ENCODE peak calls at places on chromosomes 12 and 14, in five cellular contexts. H is H1, W is neuronal stem cell, T is trophoblast cell, D is mesenchymal stem cell. Z is an unnamed sample.

GRCh38 chr12:96400631-96401060 is 407 bp upstream of the CDK17 start:
- DNase-seq in H (peak; percentile 80), W (no peak), T (peak; percentile 54), D (peak; percentile 71), Z (no peak)

GRCh38 chr12:109541412-109541725 is 31.9 kb downstream of the MMAB start:
- DNase-seq in W (no peak), D (no peak), H (no peak), T (no peak), Z (no peak)

GRCh38 chr14:68794130-68794855 is 1.4 kb upstream of the ZFP36L1 start:
- DNase-seq in D (peak; percentile 99), H (peak; percentile 55), T (peak; percentile 90), W (no peak), Z (no peak)

GRCh38 chr12:126747530-126748149 is 1519.3 kb upstream of the TMEM132C start:
- DNase-seq in H (peak; percentile 87), D (no peak), W (no peak), T (peak; percentile 17), Z (peak; percentile 76)

GRCh38 chr14:100290607-100291304 is 15.5 kb downstream of the SLC25A29 start:
- DNase-seq in H (no peak), D (no peak), W (no peak), T (no peak), Z (no peak)

GRCh38 chr14:98210045-98210678 is 1061.8 kb downstream of the BCL11B start:
- DNase-seq in H (no peak), W (no peak), T (no peak), D (no peak), Z (no peak)

GRCh38 chr12:10967409-10967808 is 19.3 kb downstream of the TAS2R50 start:
- DNase-seq in D (peak; percentile 69), H (no peak), W (no peak), T (no peak), Z (no peak)

GRCh38 chr14:54786191-54786755 is 116.4 kb downstream of the GCH1 start:
- DNase-seq in D (no peak), T (no peak), H (no peak), W (no peak), Z (no peak)

GRCh38 chr12:95701722-95702418 is 88.7 kb downstream of the NTN4 start:
- DNase-seq in D (no peak), T (no peak), H (no peak), W (no peak), Z (no peak)

GRCh38 chr14:54570651-54571415 is 3.9 kb downstream of the SAMD4A start:
- DNase-seq in T (peak; percentile 26), W (no peak), H (no peak), D (peak; percentile 91), Z (no peak)

GRCh38 chr12:114529956-114530355 is 124.0 kb upstream of the TBX5 start:
- DNase-seq in T (peak; percentile 82), W (no peak), H (no peak), D (no peak), Z (no peak)

GRCh38 chr12:127588224-127588623 is 678.7 kb upstream of the TMEM132C start:
- DNase-seq in D (peak; percentile 51), T (no peak), W (no peak), H (no peak), Z (no peak)

GRCh38 chr12:54891717-54892478 is 37.6 kb downstream of the MUCL1 start:
- DNase-seq in T (no peak), D (peak; percentile 32), H (no peak), W (no peak), Z (no peak)

GRCh38 chr12:42819801-42820200 is 230.3 kb upstream of the PRICKLE1 start:
- DNase-seq in T (no peak), W (no peak), H (no peak), D (no peak), Z (no peak)

GRCh38 chr12:27564612-27565213 is 40.7 kb downstream of the PPFIBP1 start:
- DNase-seq in T (peak; percentile 14), W (no peak), D (peak; percentile 43), H (no peak), Z (no peak)
- H2BK12ac ChIP-seq in T (no peak overlapping the region), W (no peak overlapping the region), D (no peak overlapping the region), H (no peak overlapping the region), Z (no peak overlapping the region)

DNA sequence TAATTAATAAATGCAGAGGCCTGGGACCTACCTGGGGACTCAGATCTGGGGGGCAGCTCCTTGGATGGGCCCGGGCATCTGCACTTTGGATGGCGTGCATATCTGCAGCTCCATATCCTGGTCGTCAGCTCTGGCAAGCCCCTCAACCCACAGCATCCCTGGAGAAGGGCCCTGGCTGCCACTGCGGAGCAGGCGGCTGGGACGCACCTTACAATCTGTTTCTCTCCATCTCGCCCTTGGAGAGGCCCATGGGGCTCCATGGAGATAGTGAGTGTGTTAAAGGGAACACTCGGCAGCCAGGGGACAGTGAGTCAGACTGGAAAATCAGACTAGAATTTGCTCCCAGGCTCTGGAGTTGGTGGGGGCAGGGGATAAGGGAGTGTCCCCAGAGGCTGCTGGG is 21.4 kb downstream of the RFLNA start:
- DNase-seq in H (no peak), W (no peak), D (no peak), T (no peak), Z (no peak)
- H3K9ac ChIP-seq in H (no peak overlapping the region), W (no peak overlapping the region), D (no peak overlapping the region), T (no peak overlapping the region), Z (no peak overlapping the region)

GRCh38 chr12:56102683-56103065 is 1.7 kb upstream of the PA2G4 start:
- DNase-seq in T (no peak), W (no peak), D (no peak), H (no peak), Z (no peak)
- H2BK12ac ChIP-seq in T (no peak overlapping the region), W (no peak overlapping the region), D (no peak overlapping the region), H (no peak overlapping the region), Z (no peak overlapping the region)

DNA sequence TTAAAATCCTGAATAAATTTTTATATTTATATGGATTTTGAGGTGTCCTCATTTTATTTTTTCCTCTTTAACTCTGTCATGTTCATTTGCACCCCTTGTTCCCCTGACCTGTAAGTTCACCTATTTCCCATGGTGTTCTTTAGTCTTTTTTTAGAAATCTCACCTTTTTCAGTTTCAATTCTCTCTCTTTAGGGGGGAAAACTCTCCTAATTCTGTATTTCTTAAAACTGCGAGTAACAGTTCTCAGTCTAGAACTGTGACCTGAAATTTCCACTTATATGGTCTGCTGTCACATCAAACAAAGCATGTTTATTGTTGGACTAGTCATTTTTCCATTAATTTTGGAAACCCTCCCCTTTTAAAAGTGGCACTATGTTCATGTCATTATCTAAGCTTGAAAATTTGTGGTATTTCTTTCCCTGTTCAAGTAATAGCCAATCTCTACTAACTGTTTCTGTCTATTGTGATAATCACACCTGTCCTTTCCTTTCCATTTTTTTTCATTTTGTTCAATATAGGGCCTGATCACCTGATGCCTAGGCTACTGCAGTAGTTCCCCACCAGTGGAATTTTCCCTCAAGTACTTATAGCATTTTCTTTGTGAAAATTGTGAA is 14.0 kb upstream of the FBXO33 start:
- DNase-seq in D (no peak), W (no peak), H (no peak), T (no peak), Z (no peak)
- H3K9ac ChIP-seq in D (no peak overlapping the region), W (no peak overlapping the region), H (no peak overlapping the region), T (no peak overlapping the region), Z (no peak overlapping the region)

DNA sequence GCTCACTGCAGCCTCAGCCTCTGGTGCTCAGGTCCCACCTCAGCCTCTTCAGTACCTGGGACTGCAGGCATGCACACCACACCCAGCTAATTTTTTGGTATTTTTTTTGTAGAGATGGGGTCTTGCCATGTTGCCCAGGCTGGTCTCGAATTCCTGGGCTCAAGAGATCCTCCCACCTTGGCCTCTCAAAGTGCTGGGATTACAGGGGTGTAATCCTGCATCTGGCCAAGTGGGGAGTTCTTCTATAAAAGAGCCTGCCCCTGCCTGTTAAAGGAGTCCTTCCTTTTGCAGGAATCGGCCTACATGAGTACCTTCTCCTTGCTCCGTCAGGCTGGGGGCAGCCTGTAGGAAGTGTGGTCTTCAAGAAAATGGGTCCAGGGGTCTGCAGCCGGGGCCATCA is 54.1 kb upstream of the RASSF3 start:
- DNase-seq in W (no peak), T (no peak), H (no peak), D (no peak), Z (no peak)
- H2BK12ac ChIP-seq in W (no peak overlapping the region), T (no peak overlapping the region), H (no peak overlapping the region), D (no peak overlapping the region), Z (no peak overlapping the region)

GRCh38 chr12:112674539-112674938 is 117.0 kb upstream of the RPH3A start:
- DNase-seq in W (no peak), T (no peak), H (no peak), D (no peak), Z (no peak)
- H3K9ac ChIP-seq in W (no peak overlapping the region), T (no peak overlapping the region), H (no peak overlapping the region), D (no peak overlapping the region), Z (no peak overlapping the region)

GRCh38 chr14:104595911-104596450 is 8.6 kb downstream of the TMEM179 start:
- DNase-seq in H (no peak), W (no peak), D (no peak), T (no peak), Z (no peak)
- H2BK12ac ChIP-seq in H (no peak overlapping the region), W (no peak overlapping the region), D (no peak overlapping the region), T (no peak overlapping the region), Z (no peak overlapping the region)

DNA sequence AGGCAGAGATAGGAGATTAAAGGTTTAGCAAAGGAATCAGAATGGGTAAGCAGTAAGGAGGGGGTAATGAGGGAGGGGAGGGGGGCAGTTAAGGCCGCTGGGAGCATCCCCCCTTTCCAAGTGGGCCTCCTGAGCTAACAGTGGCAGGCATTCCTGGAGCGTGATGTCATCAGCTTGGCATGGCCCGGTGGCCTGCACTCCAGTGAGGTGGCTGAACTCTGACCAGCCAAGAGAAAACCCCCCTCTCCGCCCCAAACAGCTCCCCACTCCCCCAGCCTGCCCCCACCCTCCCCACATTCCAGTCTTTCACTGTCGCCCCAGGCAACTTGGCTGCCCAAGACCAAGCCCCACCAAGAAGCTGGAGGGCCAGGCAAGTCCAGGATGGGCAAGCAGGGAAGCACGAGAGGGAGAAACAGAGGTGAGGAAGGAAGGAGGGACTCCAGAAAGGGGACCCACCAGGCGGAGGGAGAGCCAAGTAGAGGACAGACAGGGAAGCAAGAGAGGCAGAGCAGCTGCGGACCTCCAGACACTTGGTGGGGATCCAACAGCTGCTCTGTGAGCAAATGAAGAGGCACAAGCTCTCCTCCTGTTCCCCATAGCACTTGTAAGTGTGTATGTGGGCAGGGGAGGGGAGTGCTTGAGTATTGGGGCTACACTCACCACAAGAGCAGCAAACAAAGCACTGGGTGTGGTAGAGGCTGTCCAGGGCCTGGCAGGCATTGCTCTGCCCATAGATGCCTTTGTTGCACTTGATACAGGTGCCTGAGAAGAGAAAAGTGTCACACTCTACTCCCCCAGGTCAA is 4.5 kb downstream of the AJUBA start:
- DNase-seq in W (peak; percentile 93), T (peak; percentile 57), H (peak; percentile 77), D (peak; percentile 66), Z (peak; percentile 92)
- H3K9ac ChIP-seq in W (peak overlapping the region; percentile 68), T (peak overlapping the region; percentile 13), H (peak overlapping the region; percentile 60), D (peak overlapping the region; percentile 29), Z (peak overlapping the region; percentile 21)

DNA sequence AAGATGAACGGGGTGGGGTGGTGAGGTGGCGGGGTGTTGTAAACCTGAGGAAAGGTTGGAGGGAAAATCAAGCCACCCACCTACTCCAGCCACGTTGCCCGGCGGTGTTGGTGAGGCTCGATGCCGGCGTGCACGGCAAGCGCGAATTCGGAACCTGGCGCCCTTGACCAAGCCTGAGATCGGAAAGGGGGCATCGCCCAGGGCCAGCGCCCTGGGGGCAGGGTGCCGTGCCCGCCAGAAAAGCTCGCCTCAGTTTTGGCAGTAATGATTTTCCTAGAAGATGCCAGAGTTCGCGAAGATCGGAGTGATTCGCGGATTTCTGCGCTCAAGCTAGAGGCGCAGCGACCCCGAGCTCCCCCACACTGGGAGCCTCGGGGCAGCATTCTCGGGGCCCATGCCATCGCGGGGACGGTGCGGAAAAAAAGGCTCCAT is 804 bp downstream of the STXBP6 start:
- DNase-seq in T (no peak), D (peak; percentile 21), W (no peak), H (peak; percentile 76), Z (no peak)
- H2BK12ac ChIP-seq in T (no peak overlapping the region), D (no peak overlapping the region), W (no peak overlapping the region), H (peak overlapping the region; percentile 80), Z (no peak overlapping the region)

Z was measured in H9.